ENCODE peak calls at places on chromosome 13, in seven cellular contexts. One of them, this sample, is unnamed. For H3K4me1, the result is how much of the 10 kb centered on the place peaks cover.

GRCh38 chr13:89865331-89865833 is 1482.1 kb upstream of the MIR17HG start:
- DNase-seq in right lobe of liver: no peak
- DNase-seq in effector memory CD4-positive, alpha-beta T cell: no peak
- DNase-seq in MM.1S: no peak
- DNase-seq in heart right ventricle: no peak
- DNase-seq in aorta: no peak
- DNase-seq in endodermal cell: no peak
- DNase-seq in this sample: no peak

GRCh38 chr13:87094646-87095045 is 576.5 kb upstream of the SLITRK5 start:
- DNase-seq in endodermal cell: no peak
- DNase-seq in right lobe of liver: no peak
- DNase-seq in aorta: no peak
- DNase-seq in effector memory CD4-positive, alpha-beta T cell: no peak
- DNase-seq in heart right ventricle: no peak
- DNase-seq in MM.1S: no peak
- DNase-seq in this sample: no peak

GRCh38 chr13:54029720-54030119 is 1001.1 kb downstream of the OLFM4 start:
- DNase-seq in heart right ventricle: no peak
- DNase-seq in endodermal cell: no peak
- DNase-seq in aorta: no peak
- DNase-seq in effector memory CD4-positive, alpha-beta T cell: no peak
- DNase-seq in right lobe of liver: no peak
- DNase-seq in MM.1S: no peak
- DNase-seq in this sample: no peak

GRCh38 chr13:114119196-114119595 is 13.2 kb downstream of the RASA3 start:
- DNase-seq in heart right ventricle: peak
- DNase-seq in aorta: no peak
- DNase-seq in effector memory CD4-positive, alpha-beta T cell: no peak
- DNase-seq in endodermal cell: peak
- DNase-seq in MM.1S: no peak
- DNase-seq in right lobe of liver: no peak
- DNase-seq in this sample: peak

GRCh38 chr13:77345150-77345780 is 18.4 kb upstream of the MYCBP2 start:
- DNase-seq in aorta: no peak
- DNase-seq in heart right ventricle: no peak
- DNase-seq in MM.1S: no peak
- DNase-seq in effector memory CD4-positive, alpha-beta T cell: no peak
- DNase-seq in right lobe of liver: no peak
- DNase-seq in endodermal cell: no peak
- DNase-seq in this sample: no peak

GRCh38 chr13:44283598-44283997 is 90.0 kb upstream of the SERP2 start:
- DNase-seq in aorta: no peak
- DNase-seq in MM.1S: no peak
- DNase-seq in heart right ventricle: no peak
- DNase-seq in right lobe of liver: no peak
- DNase-seq in effector memory CD4-positive, alpha-beta T cell: no peak
- DNase-seq in endodermal cell: no peak
- DNase-seq in this sample: no peak

GRCh38 chr13:113351514-113352026 is 12.4 kb downstream of the GRTP1 start:
- DNase-seq in endodermal cell: no peak
- DNase-seq in heart right ventricle: no peak
- DNase-seq in right lobe of liver: peak
- DNase-seq in MM.1S: no peak
- DNase-seq in effector memory CD4-positive, alpha-beta T cell: no peak
- DNase-seq in aorta: peak
- DNase-seq in this sample: no peak

GRCh38 chr13:20610006-20610405 is 43.0 kb downstream of the IFT88 start:
- DNase-seq in heart right ventricle: no peak
- DNase-seq in effector memory CD4-positive, alpha-beta T cell: no peak
- DNase-seq in endodermal cell: no peak
- DNase-seq in right lobe of liver: no peak
- DNase-seq in MM.1S: no peak
- DNase-seq in aorta: no peak
- DNase-seq in this sample: peak

GRCh38 chr13:70668293-70668692 is 560.0 kb upstream of the KLHL1 start:
- DNase-seq in MM.1S: no peak
- DNase-seq in aorta: no peak
- DNase-seq in effector memory CD4-positive, alpha-beta T cell: no peak
- DNase-seq in endodermal cell: peak
- DNase-seq in right lobe of liver: no peak
- DNase-seq in heart right ventricle: no peak
- DNase-seq in this sample: no peak

GRCh38 chr13:60591348-60591747 is 194.3 kb downstream of the TDRD3 start:
- DNase-seq in aorta: no peak
- DNase-seq in endodermal cell: no peak
- DNase-seq in effector memory CD4-positive, alpha-beta T cell: no peak
- DNase-seq in heart right ventricle: no peak
- DNase-seq in MM.1S: no peak
- DNase-seq in right lobe of liver: no peak
- DNase-seq in this sample: peak

GRCh38 chr13:18212873-18213272 is 968.8 kb downstream of the TUBA3C start:
- DNase-seq in right lobe of liver: peak
- DNase-seq in MM.1S: no peak
- DNase-seq in endodermal cell: no peak
- DNase-seq in aorta: no peak
- DNase-seq in heart right ventricle: peak
- DNase-seq in effector memory CD4-positive, alpha-beta T cell: no peak
- DNase-seq in this sample: peak

GRCh38 chr13:44575741-44576395 is at the start of gene TSC22D1:
- DNase-seq in MM.1S: peak
- DNase-seq in heart right ventricle: peak
- DNase-seq in right lobe of liver: no peak
- DNase-seq in endodermal cell: peak
- DNase-seq in effector memory CD4-positive, alpha-beta T cell: peak
- DNase-seq in aorta: peak
- DNase-seq in this sample: peak

GRCh38 chr13:37681295-37682032 is 82.9 kb upstream of the POSTN start:
- DNase-seq in right lobe of liver: no peak
- DNase-seq in MM.1S: no peak
- DNase-seq in effector memory CD4-positive, alpha-beta T cell: no peak
- DNase-seq in endodermal cell: no peak
- DNase-seq in aorta: no peak
- DNase-seq in heart right ventricle: no peak
- DNase-seq in this sample: no peak

GRCh38 chr13:106533101-106533939 is 2.1 kb downstream of the EFNB2 start:
- DNase-seq in heart right ventricle: peak
- DNase-seq in endodermal cell: peak
- DNase-seq in right lobe of liver: peak
- DNase-seq in MM.1S: peak
- DNase-seq in aorta: peak
- DNase-seq in effector memory CD4-positive, alpha-beta T cell: no peak
- DNase-seq in this sample: peak

GRCh38 chr13:102399791-102400618 is 1.8 kb downstream of the FGF14 start:
- DNase-seq in MM.1S: peak
- DNase-seq in heart right ventricle: no peak
- DNase-seq in endodermal cell: peak
- DNase-seq in effector memory CD4-positive, alpha-beta T cell: no peak
- DNase-seq in right lobe of liver: peak
- DNase-seq in aorta: peak
- DNase-seq in this sample: no peak

GRCh38 chr13:31955745-31956144 is 75.8 kb upstream of the FRY start:
- DNase-seq in right lobe of liver: no peak
- DNase-seq in MM.1S: no peak
- DNase-seq in effector memory CD4-positive, alpha-beta T cell: no peak
- DNase-seq in heart right ventricle: no peak
- DNase-seq in endodermal cell: no peak
- DNase-seq in aorta: no peak
- DNase-seq in this sample: no peak

GRCh38 chr13:28653111-28653510 is 5.8 kb upstream of the POMP start:
- DNase-seq in effector memory CD4-positive, alpha-beta T cell: no peak
- DNase-seq in right lobe of liver: no peak
- DNase-seq in aorta: no peak
- DNase-seq in endodermal cell: no peak
- DNase-seq in heart right ventricle: no peak
- DNase-seq in MM.1S: no peak
- DNase-seq in this sample: no peak

GRCh38 chr13:43411741-43412140 is 375.0 kb downstream of the ENOX1 start:
- DNase-seq in endodermal cell: no peak
- DNase-seq in MM.1S: no peak
- DNase-seq in aorta: no peak
- DNase-seq in right lobe of liver: no peak
- DNase-seq in heart right ventricle: peak
- DNase-seq in effector memory CD4-positive, alpha-beta T cell: no peak
- DNase-seq in this sample: no peak

GRCh38 chr13:48642061-48642460 is 11.7 kb upstream of the CYSLTR2 start:
- DNase-seq in endodermal cell: no peak
- DNase-seq in aorta: no peak
- DNase-seq in right lobe of liver: no peak
- DNase-seq in heart right ventricle: no peak
- DNase-seq in effector memory CD4-positive, alpha-beta T cell: no peak
- DNase-seq in MM.1S: no peak
- DNase-seq in this sample: no peak

DNA sequence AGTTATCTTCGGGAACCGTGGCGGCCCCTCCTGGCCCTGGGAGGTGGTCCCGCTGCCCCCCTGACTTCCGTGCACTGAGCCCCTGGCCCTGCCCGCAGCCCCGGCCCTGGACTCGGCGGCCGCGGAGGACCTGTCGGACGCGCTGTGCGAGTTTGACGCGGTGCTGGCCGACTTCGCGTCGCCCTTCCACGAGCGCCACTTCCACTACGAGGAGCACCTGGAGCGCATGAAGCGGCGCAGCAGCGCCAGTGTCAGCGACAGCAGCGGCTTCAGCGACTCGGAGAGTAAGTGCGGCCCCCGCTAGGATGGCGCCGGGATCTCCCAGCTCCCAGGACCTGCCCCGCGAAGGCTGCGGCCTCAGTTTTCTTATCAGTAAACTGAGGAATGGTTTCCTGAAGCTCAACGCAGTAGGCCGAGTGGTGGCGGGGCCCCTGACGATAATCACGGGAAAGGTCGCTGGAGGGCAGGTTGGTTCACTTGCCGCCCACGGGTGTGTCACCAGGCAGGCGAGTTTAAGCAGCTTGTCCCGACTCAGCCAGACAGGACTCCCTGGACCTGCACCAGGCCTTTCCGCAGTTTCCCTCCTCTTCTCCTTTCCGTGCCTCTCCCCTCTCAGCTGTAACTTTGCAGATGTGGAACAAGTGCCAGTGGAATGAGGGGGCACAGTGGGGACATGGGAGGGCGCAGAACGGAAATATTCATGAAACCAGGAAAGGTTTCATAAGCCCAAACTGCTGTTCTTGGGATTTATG is 1.0 kb downstream of the RGCC start:
- DNase-seq in heart right ventricle: no peak
- DNase-seq in endodermal cell: peak
- DNase-seq in MM.1S: peak
- DNase-seq in effector memory CD4-positive, alpha-beta T cell: no peak
- DNase-seq in right lobe of liver: peak
- DNase-seq in aorta: peak
- DNase-seq in this sample: no peak
- H3K4me1 ChIP-seq in heart right ventricle: under half
- H3K4me1 ChIP-seq in endodermal cell: under half
- H3K4me1 ChIP-seq in MM.1S: under half
- H3K4me1 ChIP-seq in effector memory CD4-positive, alpha-beta T cell: under half
- H3K4me1 ChIP-seq in right lobe of liver: under half
- H3K4me1 ChIP-seq in aorta: under half
- H3K4me1 ChIP-seq in this sample: under half

DNA sequence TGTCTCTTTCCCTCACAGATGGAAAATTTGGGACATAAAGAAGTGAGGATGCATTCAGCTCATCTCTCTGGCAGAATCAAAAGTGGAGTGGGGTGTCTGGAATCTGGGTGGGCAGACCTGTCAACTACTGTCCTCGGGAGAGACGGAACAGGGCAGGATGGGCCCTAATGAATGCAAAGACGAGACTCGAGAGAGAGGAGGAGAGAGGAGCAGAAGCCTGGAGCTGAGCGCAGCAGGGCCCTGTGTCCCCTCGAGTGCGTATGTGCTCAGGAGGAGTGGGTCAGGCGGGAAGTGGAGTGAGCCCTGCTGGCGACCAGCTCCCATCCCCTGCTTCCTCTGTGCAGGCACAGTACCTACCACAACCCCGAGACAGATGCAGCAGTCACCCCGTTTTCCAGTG is 78.9 kb downstream of the TEX29 start:
- DNase-seq in effector memory CD4-positive, alpha-beta T cell: no peak
- DNase-seq in heart right ventricle: no peak
- DNase-seq in MM.1S: no peak
- DNase-seq in aorta: peak
- DNase-seq in right lobe of liver: peak
- DNase-seq in endodermal cell: peak
- DNase-seq in this sample: no peak
- H3K4me1 ChIP-seq in effector memory CD4-positive, alpha-beta T cell: under half
- H3K4me1 ChIP-seq in heart right ventricle: under half
- H3K4me1 ChIP-seq in MM.1S: under half
- H3K4me1 ChIP-seq in aorta: under half
- H3K4me1 ChIP-seq in right lobe of liver: under half
- H3K4me1 ChIP-seq in endodermal cell: under half
- H3K4me1 ChIP-seq in this sample: under half

GRCh38 chr13:27159806-27160563 is 11.6 kb downstream of the USP12 start:
- DNase-seq in aorta: no peak
- DNase-seq in heart right ventricle: no peak
- DNase-seq in endodermal cell: no peak
- DNase-seq in effector memory CD4-positive, alpha-beta T cell: no peak
- DNase-seq in MM.1S: no peak
- DNase-seq in right lobe of liver: no peak
- DNase-seq in this sample: no peak

GRCh38 chr13:27158335-27158734 is 13.3 kb downstream of the USP12 start:
- DNase-seq in heart right ventricle: no peak
- DNase-seq in MM.1S: no peak
- DNase-seq in effector memory CD4-positive, alpha-beta T cell: no peak
- DNase-seq in aorta: no peak
- DNase-seq in right lobe of liver: no peak
- DNase-seq in endodermal cell: no peak
- DNase-seq in this sample: no peak

GRCh38 chr13:27161423-27161822 is 10.2 kb downstream of the USP12 start:
- DNase-seq in aorta: no peak
- DNase-seq in right lobe of liver: no peak
- DNase-seq in effector memory CD4-positive, alpha-beta T cell: no peak
- DNase-seq in MM.1S: no peak
- DNase-seq in endodermal cell: no peak
- DNase-seq in heart right ventricle: no peak
- DNase-seq in this sample: no peak

GRCh38 chr13:27161980-27162379 is 9.6 kb downstream of the USP12 start:
- DNase-seq in effector memory CD4-positive, alpha-beta T cell: no peak
- DNase-seq in endodermal cell: no peak
- DNase-seq in heart right ventricle: no peak
- DNase-seq in right lobe of liver: no peak
- DNase-seq in MM.1S: no peak
- DNase-seq in aorta: no peak
- DNase-seq in this sample: no peak

GRCh38 chr13:27160657-27161174 is 10.9 kb downstream of the USP12 start:
- DNase-seq in MM.1S: no peak
- DNase-seq in right lobe of liver: no peak
- DNase-seq in heart right ventricle: no peak
- DNase-seq in endodermal cell: no peak
- DNase-seq in aorta: no peak
- DNase-seq in effector memory CD4-positive, alpha-beta T cell: no peak
- DNase-seq in this sample: no peak
- H3K4me1 ChIP-seq in MM.1S: under half
- H3K4me1 ChIP-seq in right lobe of liver: under half
- H3K4me1 ChIP-seq in heart right ventricle: half or more
- H3K4me1 ChIP-seq in endodermal cell: under half
- H3K4me1 ChIP-seq in aorta: under half
- H3K4me1 ChIP-seq in effector memory CD4-positive, alpha-beta T cell: under half
- H3K4me1 ChIP-seq in this sample: under half

DNA sequence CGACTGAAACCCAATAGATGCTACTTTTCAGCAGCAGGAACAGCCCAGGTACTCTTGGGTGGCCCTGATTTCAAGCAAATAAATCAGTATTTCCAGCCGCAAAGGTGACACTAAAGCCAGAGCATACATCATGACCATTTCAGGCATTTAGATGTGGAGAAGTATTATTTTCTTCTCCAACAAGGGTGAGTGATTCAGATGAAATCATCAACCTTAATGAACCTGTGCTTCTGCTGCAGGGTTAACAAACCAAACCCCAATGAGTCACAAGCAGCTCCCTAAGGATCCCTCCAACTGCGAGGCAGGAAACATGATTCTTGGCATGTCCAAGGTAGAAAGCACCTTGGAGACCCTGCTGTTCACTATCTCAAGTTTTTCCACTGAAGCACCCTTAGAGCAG is 32.7 kb downstream of the MBNL2 start:
- DNase-seq in heart right ventricle: no peak
- DNase-seq in effector memory CD4-positive, alpha-beta T cell: no peak
- DNase-seq in MM.1S: no peak
- DNase-seq in right lobe of liver: no peak
- DNase-seq in endodermal cell: no peak
- DNase-seq in aorta: no peak
- DNase-seq in this sample: no peak
- H3K4me1 ChIP-seq in heart right ventricle: half or more
- H3K4me1 ChIP-seq in effector memory CD4-positive, alpha-beta T cell: under half
- H3K4me1 ChIP-seq in MM.1S: under half
- H3K4me1 ChIP-seq in right lobe of liver: half or more
- H3K4me1 ChIP-seq in endodermal cell: under half
- H3K4me1 ChIP-seq in aorta: under half
- H3K4me1 ChIP-seq in this sample: half or more

This sample was measured in SJSA1.